ENCODE peak calls at places on chromosomes 2 and 18, in five cellular contexts. K is AG09319, J is psoas muscle, E is right atrium auricular region, F is thoracic aorta. T is an unnamed sample.

GRCh38 chr18:10454800-10455550 is 540 bp downstream of the APCDD1 start:
- DNase-seq in K (no peak), J (peak; percentile 28), E (no peak), F (no peak), T (no peak)

GRCh38 chr2:237996041-237996593 is 29.3 kb downstream of the UBE2F start:
- DNase-seq in K (peak; percentile 53), J (no peak), E (no peak), F (no peak), T (no peak)

GRCh38 chr18:37322497-37323035 is 243.0 kb downstream of the CELF4 start:
- DNase-seq in K (no peak), J (peak; percentile 26), E (no peak), F (no peak), T (no peak)

GRCh38 chr2:151049746-151050145 is 211.9 kb downstream of the RBM43 start:
- DNase-seq in K (no peak), J (no peak), E (no peak), F (no peak), T (no peak)

GRCh38 chr2:9630001-9630749 is 622 bp downstream of the YWHAQ start:
- DNase-seq in K (no peak), J (peak; percentile 83), E (peak; percentile 75), F (peak; percentile 25), T (no peak)

GRCh38 chr2:147782521-147782920 is 62.3 kb upstream of the ACVR2A start:
- DNase-seq in K (no peak), J (no peak), E (no peak), F (no peak), T (no peak)

GRCh38 chr2:220533485-220533884 is 906.1 kb downstream of the SLC4A3 start:
- DNase-seq in K (no peak), J (no peak), E (no peak), F (no peak), T (no peak)

GRCh38 chr2:124988794-124989193 is 963.7 kb downstream of the CNTNAP5 start:
- DNase-seq in K (no peak), J (no peak), E (no peak), F (no peak), T (no peak)

GRCh38 chr18:28175047-28175929 is 1.6 kb downstream of the CDH2 start:
- DNase-seq in K (no peak), J (peak; percentile 16), E (no peak), F (no peak), T (no peak)

GRCh38 chr18:63963610-63964256 is 6.1 kb upstream of the SERPINB8 start:
- DNase-seq in K (peak; percentile 47), J (peak; percentile 18), E (no peak), F (no peak), T (no peak)

GRCh38 chr2:54915101-54915500 is 135.2 kb downstream of the RTN4 start:
- DNase-seq in K (no peak), J (no peak), E (no peak), F (no peak), T (no peak)

GRCh38 chr2:163878718-163879117 is 142.9 kb upstream of the FIGN start:
- DNase-seq in K (no peak), J (peak; percentile 7), E (no peak), F (no peak), T (no peak)

GRCh38 chr2:172782506-172783090 is 47.0 kb downstream of the RAPGEF4 start:
- DNase-seq in K (no peak), J (no peak), E (no peak), F (no peak), T (no peak)

GRCh38 chr2:53093355-53093754 is 674.2 kb upstream of the CHAC2 start:
- DNase-seq in K (no peak), J (no peak), E (no peak), F (no peak), T (no peak)

GRCh38 chr2:15980605-15981098 is 40.3 kb downstream of the MYCN start:
- DNase-seq in K (no peak), J (no peak), E (no peak), F (no peak), T (no peak)

GRCh38 chr2:182242561-182242960 is 184.3 kb downstream of the PDE1A start:
- DNase-seq in K (no peak), J (no peak), E (no peak), F (no peak), T (no peak)

GRCh38 chr2:234329202-234329930 is 167.5 kb downstream of the ARL4C start:
- DNase-seq in K (no peak), J (no peak), E (no peak), F (no peak), T (peak; percentile 72)

GRCh38 chr2:134398300-134398699 is 144.4 kb downstream of the MGAT5 start:
- DNase-seq in K (no peak), J (no peak), E (no peak), F (no peak), T (no peak)

GRCh38 chr2:12918138-12918840 is 201.6 kb downstream of the TRIB2 start:
- DNase-seq in K (no peak), J (no peak), E (no peak), F (no peak), T (no peak)

GRCh38 chr18:77131100-77131651 is 1.4 kb downstream of the MBP start:
- DNase-seq in K (no peak), J (peak; percentile 61), E (no peak), F (no peak), T (no peak)

GRCh38 chr2:174009488-174010223 is 44.5 kb upstream of the SP3 start:
- DNase-seq in K (no peak), J (no peak), E (no peak), F (no peak), T (no peak)

GRCh38 chr2:215727507-215728503 is 285.5 kb downstream of the MREG start:
- DNase-seq in K (no peak), J (no peak), E (no peak), F (no peak), T (no peak)

GRCh38 chr18:61893971-61894750 is 1.4 kb upstream of the RNF152 start:
- DNase-seq in K (no peak), J (peak; percentile 69), E (peak; percentile 72), F (peak; percentile 27), T (no peak)

GRCh38 chr18:61894751-61895524 is 2.1 kb upstream of the RNF152 start:
- DNase-seq in K (no peak), J (no peak), E (no peak), F (no peak), T (no peak)

GRCh38 chr18:61892683-61893303 is at the start of gene RNF152:
- DNase-seq in K (no peak), J (peak; percentile 23), E (no peak), F (no peak), T (peak; percentile 88)

GRCh38 chr18:61891874-61892273 is 933 bp downstream of the RNF152 start:
- DNase-seq in K (no peak), J (no peak), E (no peak), F (no peak), T (peak; percentile 69)

GRCh38 chr18:61893304-61893970 is 630 bp upstream of the RNF152 start:
- DNase-seq in K (no peak), J (peak; percentile 56), E (no peak), F (no peak), T (no peak)
- TF ChIP-seq CTCF in K (no peak), J (no peak), E (no peak), F (peak; percentile 16), T (no peak)

GRCh38 chr2:231110551-231110950 is 14.3 kb downstream of the HTR2B start:
- DNase-seq in K (no peak), J (no peak), E (no peak), F (no peak), T (no peak)
- TF ChIP-seq CTCF in K (peak; percentile 36), J (peak; percentile 17), E (no peak), F (peak; percentile 52), T (no peak)

DNA sequence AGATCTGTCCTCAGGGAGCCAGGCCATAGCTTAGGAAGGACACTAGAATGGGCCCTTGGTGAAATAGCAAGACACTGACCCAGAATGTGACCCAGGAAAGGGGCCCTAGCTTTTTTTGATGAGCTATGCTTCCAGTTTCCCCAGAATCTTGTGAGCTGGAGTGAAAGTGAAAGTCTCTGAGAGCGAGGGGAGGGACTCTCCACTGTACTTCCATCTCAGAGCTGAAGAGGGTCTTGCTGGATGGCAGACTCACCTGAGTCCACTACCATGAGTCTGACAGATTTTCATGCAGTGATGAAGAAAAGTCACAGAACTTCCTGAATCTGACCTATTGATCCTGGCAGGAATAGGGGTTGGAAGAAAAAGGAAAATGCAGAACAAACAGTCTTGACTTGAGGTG is 3.1 kb downstream of the ARHGAP25 start:
- DNase-seq in K (no peak), J (no peak), E (peak; percentile 54), F (no peak), T (peak; percentile 31)
- TF ChIP-seq CTCF in K (no peak), J (no peak), E (no peak), F (no peak), T (no peak)

GRCh38 chr2:127173073-127173472 is 47.0 kb downstream of the CYP27C1 start:
- DNase-seq in K (no peak), J (peak; percentile 47), E (no peak), F (no peak), T (no peak)

GRCh38 chr2:127175406-127175805 is 44.7 kb downstream of the CYP27C1 start:
- DNase-seq in K (no peak), J (peak; percentile 71), E (peak; percentile 80), F (no peak), T (no peak)

GRCh38 chr2:127174977-127175376 is 45.1 kb downstream of the CYP27C1 start:
- DNase-seq in K (no peak), J (peak; percentile 51), E (no peak), F (no peak), T (no peak)

GRCh38 chr2:127175821-127176354 is 44.2 kb downstream of the CYP27C1 start:
- DNase-seq in K (no peak), J (no peak), E (peak; percentile 75), F (no peak), T (no peak)

DNA sequence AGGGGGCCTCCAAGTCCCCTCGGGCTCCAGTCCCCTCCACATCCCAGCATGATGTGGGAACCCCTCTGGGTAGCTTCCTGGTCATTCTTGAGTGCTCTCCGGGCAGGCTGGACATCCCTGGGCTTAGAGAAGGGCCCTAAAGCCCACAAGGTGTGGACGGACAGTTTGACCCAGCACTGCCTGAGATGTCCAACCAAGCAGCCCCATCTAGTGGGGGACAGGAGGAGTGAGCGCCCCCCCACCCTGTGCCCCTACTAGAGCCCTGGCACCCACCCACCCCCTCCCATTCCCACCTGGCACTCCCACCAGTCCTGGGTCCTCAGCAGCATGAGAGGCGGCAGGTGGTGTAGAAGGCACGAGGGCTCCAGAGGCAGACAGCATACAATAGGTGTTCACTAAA is 45.9 kb downstream of the CYP27C1 start:
- DNase-seq in K (no peak), J (peak; percentile 45), E (no peak), F (no peak), T (peak; percentile 81)
- TF ChIP-seq CTCF in K (peak; percentile 43), J (peak; percentile 44), E (no peak), F (no peak), T (peak; percentile 40)

GRCh38 chr2:108593547-108594098 is 59.4 kb downstream of the LIMS1 start:
- DNase-seq in K (no peak), J (no peak), E (no peak), F (no peak), T (no peak)
- TF ChIP-seq CTCF in K (peak; percentile 4), J (no peak), E (no peak), F (no peak), T (no peak)